ENCODE peak calls at places on chromosomes 5 and 9, in six cellular contexts. One of them, this sample, is unnamed.

GRCh38 chr5:71757590-71758543 is 38.8 kb downstream of the CARTPT start:
- DNase-seq in fibroblast of mammary gland: peak; percentile 78
- DNase-seq in CD8-positive, alpha-beta memory T cell: peak; percentile 5
- DNase-seq in right lobe of liver: peak; percentile 73
- DNase-seq in heart left ventricle: peak; percentile 50
- DNase-seq in fibroblast of lung: peak; percentile 81
- DNase-seq in this sample: peak; percentile 14

GRCh38 chr5:313265-313664 is 8.2 kb upstream of the AHRR start:
- DNase-seq in fibroblast of mammary gland: no peak
- DNase-seq in CD8-positive, alpha-beta memory T cell: no peak
- DNase-seq in right lobe of liver: no peak
- DNase-seq in heart left ventricle: no peak
- DNase-seq in fibroblast of lung: no peak
- DNase-seq in this sample: no peak

GRCh38 chr5:134555889-134556311 is 30.4 kb downstream of the JADE2 start:
- DNase-seq in fibroblast of mammary gland: peak; percentile 54
- DNase-seq in CD8-positive, alpha-beta memory T cell: peak; percentile 85
- DNase-seq in right lobe of liver: no peak
- DNase-seq in heart left ventricle: no peak
- DNase-seq in fibroblast of lung: peak; percentile 82
- DNase-seq in this sample: peak; percentile 71

GRCh38 chr5:32960340-32961065 is 249.4 kb downstream of the NPR3 start:
- DNase-seq in fibroblast of mammary gland: peak; percentile 10
- DNase-seq in CD8-positive, alpha-beta memory T cell: no peak
- DNase-seq in right lobe of liver: no peak
- DNase-seq in heart left ventricle: no peak
- DNase-seq in fibroblast of lung: no peak
- DNase-seq in this sample: no peak

GRCh38 chr5:9069650-9070049 is 476.2 kb downstream of the SEMA5A start:
- DNase-seq in fibroblast of mammary gland: no peak
- DNase-seq in CD8-positive, alpha-beta memory T cell: no peak
- DNase-seq in right lobe of liver: no peak
- DNase-seq in heart left ventricle: no peak
- DNase-seq in fibroblast of lung: peak; percentile 64
- DNase-seq in this sample: no peak

GRCh38 chr9:135887585-135888050 is 19.7 kb downstream of the CAMSAP1 start:
- DNase-seq in fibroblast of mammary gland: no peak
- DNase-seq in CD8-positive, alpha-beta memory T cell: peak; percentile 27
- DNase-seq in right lobe of liver: no peak
- DNase-seq in heart left ventricle: no peak
- DNase-seq in fibroblast of lung: no peak
- DNase-seq in this sample: peak; percentile 60

GRCh38 chr5:65970481-65971367 is 44.3 kb downstream of the ERBIN start:
- DNase-seq in fibroblast of mammary gland: no peak
- DNase-seq in CD8-positive, alpha-beta memory T cell: no peak
- DNase-seq in right lobe of liver: no peak
- DNase-seq in heart left ventricle: no peak
- DNase-seq in fibroblast of lung: no peak
- DNase-seq in this sample: no peak

GRCh38 chr9:14870086-14870485 is 40.1 kb downstream of the FREM1 start:
- DNase-seq in fibroblast of mammary gland: no peak
- DNase-seq in CD8-positive, alpha-beta memory T cell: no peak
- DNase-seq in right lobe of liver: no peak
- DNase-seq in heart left ventricle: no peak
- DNase-seq in fibroblast of lung: no peak
- DNase-seq in this sample: no peak

GRCh38 chr9:96117398-96118060 is 184.4 kb downstream of the HSD17B3 start:
- DNase-seq in fibroblast of mammary gland: no peak
- DNase-seq in CD8-positive, alpha-beta memory T cell: no peak
- DNase-seq in right lobe of liver: no peak
- DNase-seq in heart left ventricle: no peak
- DNase-seq in fibroblast of lung: no peak
- DNase-seq in this sample: no peak

GRCh38 chr9:95511952-95512750 is 4.6 kb downstream of the PTCH1 start:
- DNase-seq in fibroblast of mammary gland: no peak
- DNase-seq in CD8-positive, alpha-beta memory T cell: no peak
- DNase-seq in right lobe of liver: no peak
- DNase-seq in heart left ventricle: no peak
- DNase-seq in fibroblast of lung: peak; percentile 41
- DNase-seq in this sample: no peak

GRCh38 chr9:111399211-111399739 is 69.3 kb upstream of the OR2K2 start:
- DNase-seq in fibroblast of mammary gland: no peak
- DNase-seq in CD8-positive, alpha-beta memory T cell: no peak
- DNase-seq in right lobe of liver: no peak
- DNase-seq in heart left ventricle: no peak
- DNase-seq in fibroblast of lung: no peak
- DNase-seq in this sample: no peak

GRCh38 chr5:135245521-135246499 is 153.2 kb downstream of the MACROH2A1 start:
- DNase-seq in fibroblast of mammary gland: peak; percentile 80
- DNase-seq in CD8-positive, alpha-beta memory T cell: no peak
- DNase-seq in right lobe of liver: no peak
- DNase-seq in heart left ventricle: peak; percentile 12
- DNase-seq in fibroblast of lung: peak; percentile 53
- DNase-seq in this sample: no peak

GRCh38 chr9:131961496-131961880 is 118.2 kb downstream of the MED27 start:
- DNase-seq in fibroblast of mammary gland: no peak
- DNase-seq in CD8-positive, alpha-beta memory T cell: no peak
- DNase-seq in right lobe of liver: no peak
- DNase-seq in heart left ventricle: no peak
- DNase-seq in fibroblast of lung: no peak
- DNase-seq in this sample: no peak

GRCh38 chr9:121105531-121105930 is 30.8 kb downstream of the CNTRL start:
- DNase-seq in fibroblast of mammary gland: no peak
- DNase-seq in CD8-positive, alpha-beta memory T cell: no peak
- DNase-seq in right lobe of liver: no peak
- DNase-seq in heart left ventricle: no peak
- DNase-seq in fibroblast of lung: no peak
- DNase-seq in this sample: no peak

GRCh38 chr5:157657516-157657915 is 5.3 kb upstream of the SOX30 start:
- DNase-seq in fibroblast of mammary gland: no peak
- DNase-seq in CD8-positive, alpha-beta memory T cell: no peak
- DNase-seq in right lobe of liver: no peak
- DNase-seq in heart left ventricle: no peak
- DNase-seq in fibroblast of lung: no peak
- DNase-seq in this sample: no peak

GRCh38 chr5:15763754-15764153 is 263.8 kb downstream of the FBXL7 start:
- DNase-seq in fibroblast of mammary gland: peak; percentile 38
- DNase-seq in CD8-positive, alpha-beta memory T cell: no peak
- DNase-seq in right lobe of liver: no peak
- DNase-seq in heart left ventricle: no peak
- DNase-seq in fibroblast of lung: peak; percentile 17
- DNase-seq in this sample: no peak

GRCh38 chr9:122216138-122216797 is 12.5 kb downstream of the LHX6 start:
- DNase-seq in fibroblast of mammary gland: no peak
- DNase-seq in CD8-positive, alpha-beta memory T cell: no peak
- DNase-seq in right lobe of liver: no peak
- DNase-seq in heart left ventricle: no peak
- DNase-seq in fibroblast of lung: no peak
- DNase-seq in this sample: no peak

GRCh38 chr9:122213589-122214413 is 15.0 kb downstream of the LHX6 start:
- DNase-seq in fibroblast of mammary gland: no peak
- DNase-seq in CD8-positive, alpha-beta memory T cell: peak; percentile 28
- DNase-seq in right lobe of liver: no peak
- DNase-seq in heart left ventricle: no peak
- DNase-seq in fibroblast of lung: no peak
- DNase-seq in this sample: peak; percentile 24

GRCh38 chr9:122215663-122216062 is 13.1 kb downstream of the LHX6 start:
- DNase-seq in fibroblast of mammary gland: no peak
- DNase-seq in CD8-positive, alpha-beta memory T cell: no peak
- DNase-seq in right lobe of liver: no peak
- DNase-seq in heart left ventricle: no peak
- DNase-seq in fibroblast of lung: no peak
- DNase-seq in this sample: no peak

GRCh38 chr9:122213102-122213588 is 15.6 kb downstream of the LHX6 start:
- DNase-seq in fibroblast of mammary gland: no peak
- DNase-seq in CD8-positive, alpha-beta memory T cell: no peak
- DNase-seq in right lobe of liver: no peak
- DNase-seq in heart left ventricle: no peak
- DNase-seq in fibroblast of lung: no peak
- DNase-seq in this sample: no peak

GRCh38 chr9:122214507-122214906 is 14.2 kb downstream of the LHX6 start:
- DNase-seq in fibroblast of mammary gland: no peak
- DNase-seq in CD8-positive, alpha-beta memory T cell: no peak
- DNase-seq in right lobe of liver: no peak
- DNase-seq in heart left ventricle: no peak
- DNase-seq in fibroblast of lung: no peak
- DNase-seq in this sample: no peak
- H3K4me3 ChIP-seq in fibroblast of mammary gland: no peak overlapping the region
- H3K4me3 ChIP-seq in CD8-positive, alpha-beta memory T cell: no peak overlapping the region
- H3K4me3 ChIP-seq in right lobe of liver: no peak overlapping the region
- H3K4me3 ChIP-seq in heart left ventricle: no peak overlapping the region
- H3K4me3 ChIP-seq in fibroblast of lung: no peak overlapping the region
- H3K4me3 ChIP-seq in this sample: no peak overlapping the region

DNA sequence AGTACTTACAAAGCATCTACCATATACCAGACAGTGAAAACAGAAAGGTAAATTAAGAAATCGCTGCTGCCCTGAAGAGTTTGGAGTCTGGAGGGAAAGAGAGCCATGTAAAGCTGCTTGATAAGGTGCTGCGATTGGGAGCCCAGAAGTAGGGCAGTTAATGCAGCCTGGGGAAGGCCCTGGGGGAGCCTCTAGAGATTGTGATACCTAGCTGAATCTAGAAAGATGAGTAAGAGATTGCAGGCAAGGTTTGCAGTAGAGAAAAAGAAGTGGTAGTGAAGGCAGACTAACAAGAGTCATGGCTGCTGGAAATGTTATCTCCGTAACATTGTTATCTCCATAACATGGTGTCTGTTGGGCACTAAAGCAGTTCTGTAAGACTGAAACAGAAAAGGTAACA is 24.0 kb upstream of the GLIPR2 start:
- DNase-seq in fibroblast of mammary gland: no peak
- DNase-seq in CD8-positive, alpha-beta memory T cell: no peak
- DNase-seq in right lobe of liver: no peak
- DNase-seq in heart left ventricle: no peak
- DNase-seq in fibroblast of lung: no peak
- DNase-seq in this sample: no peak
- H3K4me3 ChIP-seq in fibroblast of mammary gland: no peak overlapping the region
- H3K4me3 ChIP-seq in CD8-positive, alpha-beta memory T cell: no peak overlapping the region
- H3K4me3 ChIP-seq in right lobe of liver: no peak overlapping the region
- H3K4me3 ChIP-seq in heart left ventricle: no peak overlapping the region
- H3K4me3 ChIP-seq in fibroblast of lung: no peak overlapping the region
- H3K4me3 ChIP-seq in this sample: no peak overlapping the region

GRCh38 chr5:39138892-39139291 is 64.7 kb upstream of the RICTOR start:
- DNase-seq in fibroblast of mammary gland: peak; percentile 91
- DNase-seq in CD8-positive, alpha-beta memory T cell: no peak
- DNase-seq in right lobe of liver: no peak
- DNase-seq in heart left ventricle: no peak
- DNase-seq in fibroblast of lung: peak; percentile 87
- DNase-seq in this sample: no peak
- H3K4me3 ChIP-seq in fibroblast of mammary gland: no peak overlapping the region
- H3K4me3 ChIP-seq in CD8-positive, alpha-beta memory T cell: no peak overlapping the region
- H3K4me3 ChIP-seq in right lobe of liver: no peak overlapping the region
- H3K4me3 ChIP-seq in heart left ventricle: no peak overlapping the region
- H3K4me3 ChIP-seq in fibroblast of lung: no peak overlapping the region
- H3K4me3 ChIP-seq in this sample: no peak overlapping the region

GRCh38 chr5:132822650-132823480 is 7.6 kb downstream of the SHROOM1 start:
- DNase-seq in fibroblast of mammary gland: no peak
- DNase-seq in CD8-positive, alpha-beta memory T cell: no peak
- DNase-seq in right lobe of liver: no peak
- DNase-seq in heart left ventricle: no peak
- DNase-seq in fibroblast of lung: peak; percentile 33
- DNase-seq in this sample: no peak
- H3K4me3 ChIP-seq in fibroblast of mammary gland: no peak overlapping the region
- H3K4me3 ChIP-seq in CD8-positive, alpha-beta memory T cell: no peak overlapping the region
- H3K4me3 ChIP-seq in right lobe of liver: no peak overlapping the region
- H3K4me3 ChIP-seq in heart left ventricle: peak overlapping the region; percentile 22
- H3K4me3 ChIP-seq in fibroblast of lung: no peak overlapping the region
- H3K4me3 ChIP-seq in this sample: no peak overlapping the region

GRCh38 chr5:89698028-89698427 is 711.5 kb downstream of the CETN3 start:
- DNase-seq in fibroblast of mammary gland: no peak
- DNase-seq in CD8-positive, alpha-beta memory T cell: no peak
- DNase-seq in right lobe of liver: no peak
- DNase-seq in heart left ventricle: no peak
- DNase-seq in fibroblast of lung: no peak
- DNase-seq in this sample: no peak
- H3K4me3 ChIP-seq in fibroblast of mammary gland: no peak overlapping the region
- H3K4me3 ChIP-seq in CD8-positive, alpha-beta memory T cell: no peak overlapping the region
- H3K4me3 ChIP-seq in right lobe of liver: no peak overlapping the region
- H3K4me3 ChIP-seq in heart left ventricle: no peak overlapping the region
- H3K4me3 ChIP-seq in fibroblast of lung: no peak overlapping the region
- H3K4me3 ChIP-seq in this sample: no peak overlapping the region